ENCODE peak calls at places on chromosomes 4 and X, in five cellular contexts. E is psoas muscle, B is Caco-2, I is tibial nerve, F is tibial artery. W is an unnamed sample.
A peak's percentile ranks its signal among the peaks of the same experiment; 100 is the strongest.

GRCh38 chrX:140180585-140180984 is 215.3 kb upstream of the CXorf66 start:
- DNase-seq in E (no peak), B (no peak), I (no peak), F (no peak), W (no peak)

GRCh38 chr4:48958582-48958981 is 27.5 kb upstream of the CWH43 start:
- DNase-seq in E (no peak), B (no peak), I (no peak), F (no peak), W (no peak)

GRCh38 chr4:111398906-111399330 is 746.3 kb upstream of the FAM241A start:
- DNase-seq in E (no peak), B (no peak), I (no peak), F (no peak), W (no peak)

GRCh38 chrX:131728295-131729145 is 184.6 kb downstream of the OR13H1 start:
- DNase-seq in E (peak; percentile 55), B (no peak), I (no peak), F (no peak), W (peak; percentile 90)

GRCh38 chrX:103253608-103254007 is 1.3 kb downstream of the TCEAL8 start:
- DNase-seq in E (no peak), B (no peak), I (no peak), F (no peak), W (no peak)

GRCh38 chrX:133923113-133923512 is 62.3 kb downstream of the GPC3 start:
- DNase-seq in E (no peak), B (no peak), I (no peak), F (no peak), W (no peak)

GRCh38 chrX:24498181-24498580 is 33.1 kb downstream of the PDK3 start:
- DNase-seq in E (no peak), B (no peak), I (peak; percentile 13), F (peak; percentile 26), W (peak; percentile 23)

GRCh38 chrX:136031626-136032025 is 46.4 kb downstream of the SLC9A6 start:
- DNase-seq in E (no peak), B (no peak), I (no peak), F (no peak), W (no peak)

GRCh38 chrX:49912086-49912485 is 10.3 kb upstream of the CLCN5 start:
- DNase-seq in E (no peak), B (no peak), I (no peak), F (no peak), W (no peak)

GRCh38 chrX:53547668-53548067 is 113.5 kb upstream of the HSD17B10 start:
- DNase-seq in E (no peak), B (no peak), I (no peak), F (no peak), W (no peak)

GRCh38 chrX:153875391-153876111 is 10.4 kb downstream of the L1CAM start:
- DNase-seq in E (peak; percentile 38), B (no peak), I (peak; percentile 19), F (no peak), W (peak; percentile 78)

GRCh38 chr4:23171971-23172370 is 479.2 kb downstream of the GBA3 start:
- DNase-seq in E (no peak), B (no peak), I (no peak), F (no peak), W (no peak)

GRCh38 chr4:104615926-104616325 is 121.2 kb upstream of the CXXC4 start:
- DNase-seq in E (no peak), B (no peak), I (no peak), F (no peak), W (no peak)

GRCh38 chr4:95044204-95044848 is 286.6 kb downstream of the BMPR1B start:
- DNase-seq in E (no peak), B (no peak), I (no peak), F (no peak), W (no peak)

GRCh38 chr4:25030283-25031076 is at the start of gene LGI2:
- DNase-seq in E (peak; percentile 33), B (no peak), I (peak; percentile 30), F (peak; percentile 51), W (peak; percentile 72)

GRCh38 chr4:151782296-151782695 is 21.5 kb upstream of the GATB start:
- DNase-seq in E (no peak), B (no peak), I (no peak), F (no peak), W (no peak)

GRCh38 chr4:677431-678293 is 3.3 kb downstream of the MYL5 start:
- DNase-seq in E (no peak), B (no peak), I (no peak), F (no peak), W (no peak)

GRCh38 chr4:2825740-2826139 is 17.9 kb upstream of the ADD1 start:
- DNase-seq in E (peak; percentile 11), B (no peak), I (no peak), F (peak; percentile 9), W (no peak)

GRCh38 chrX:47489507-47490275 is 6.7 kb upstream of the ZNF41 start:
- DNase-seq in E (peak; percentile 54), B (no peak), I (no peak), F (no peak), W (no peak)

GRCh38 chrX:107673933-107674479 is 45.7 kb downstream of the PRPS1 start:
- DNase-seq in E (peak; percentile 86), B (no peak), I (peak; percentile 75), F (peak; percentile 93), W (no peak)

GRCh38 chrX:40108084-40108958 is 10.6 kb upstream of the BCOR start:
- DNase-seq in E (peak; percentile 68), B (peak; percentile 76), I (no peak), F (no peak), W (peak; percentile 53)

GRCh38 chrX:15926622-15927021 is 72.0 kb upstream of the AP1S2 start:
- DNase-seq in E (no peak), B (no peak), I (no peak), F (no peak), W (no peak)

GRCh38 chr4:75612306-75612705 is 18.0 kb downstream of the CDKL2 start:
- DNase-seq in E (no peak), B (no peak), I (no peak), F (no peak), W (no peak)

GRCh38 chr4:128861856-128862518 is 52.5 kb downstream of the JADE1 start:
- DNase-seq in E (no peak), B (no peak), I (no peak), F (no peak), W (no peak)

GRCh38 chr4:158236304-158237030 is 26.2 kb downstream of the TMEM144 start:
- DNase-seq in E (no peak), B (no peak), I (no peak), F (no peak), W (no peak)

GRCh38 chrX:41334866-41335589 is 1.1 kb downstream of the DDX3X start:
- DNase-seq in E (peak; percentile 68), B (no peak), I (peak; percentile 15), F (peak; percentile 63), W (peak; percentile 48)

GRCh38 chr4:132228676-132229075 is 920.4 kb upstream of the PCDH10 start:
- DNase-seq in E (no peak), B (no peak), I (no peak), F (no peak), W (no peak)

GRCh38 chr4:80963051-80963450 is 67.5 kb upstream of the BMP3 start:
- DNase-seq in E (no peak), B (no peak), I (no peak), F (no peak), W (no peak)

GRCh38 chrX:131747173-131747572 is 203.3 kb downstream of the OR13H1 start:
- DNase-seq in E (peak; percentile 59), B (no peak), I (no peak), F (no peak), W (peak; percentile 89)

GRCh38 chr4:150150545-150151156 is 72.4 kb downstream of the DCLK2 start:
- DNase-seq in E (no peak), B (no peak), I (no peak), F (no peak), W (no peak)

GRCh38 chrX:109920325-109920724 is 82.6 kb upstream of the TMEM164 start:
- DNase-seq in E (no peak), B (no peak), I (no peak), F (no peak), W (peak; percentile 71)

GRCh38 chrX:4182010-4182806 is 468.8 kb upstream of the PRKX start:
- DNase-seq in E (no peak), B (peak; percentile 55), I (no peak), F (no peak), W (no peak)

GRCh38 chrX:30990361-30990760 is 81.5 kb downstream of the FTHL17 start:
- DNase-seq in E (no peak), B (no peak), I (no peak), F (no peak), W (no peak)
- H3K27me3 ChIP-seq in E (no peaks in the 10 kb centered on the region), B (no peaks in the 10 kb centered on the region), I (peaks cover 3% of the 10 kb centered on the region), F (no peaks in the 10 kb centered on the region), W (peaks cover 4% of the 10 kb centered on the region)

DNA sequence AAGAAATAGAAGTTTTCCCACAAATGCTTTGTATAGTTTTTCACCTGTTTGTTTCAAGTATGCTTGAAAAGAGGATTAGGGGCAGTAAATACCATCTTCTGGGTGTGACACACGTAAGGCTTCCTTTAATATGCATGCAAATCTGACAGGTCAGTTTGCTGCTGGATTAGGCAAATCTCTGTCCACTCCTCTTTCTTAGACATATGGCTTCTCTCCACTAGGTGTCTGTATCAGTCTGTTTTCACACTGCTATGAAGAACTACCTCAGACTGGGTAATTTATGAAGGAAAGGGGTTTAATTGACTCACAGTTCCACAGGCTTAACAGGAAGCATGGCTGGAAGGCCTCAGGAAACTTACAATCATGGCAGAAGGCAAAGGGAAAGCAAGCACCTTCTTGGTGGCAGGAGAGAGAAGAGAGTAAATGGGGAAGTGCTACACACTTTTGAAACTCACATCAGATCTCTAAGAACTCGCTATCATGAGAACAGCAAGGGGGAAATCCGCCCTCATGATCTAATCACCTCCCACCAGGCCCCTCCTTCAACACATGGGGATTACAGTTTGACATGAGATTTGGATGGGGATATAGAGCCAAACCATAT is 66.9 kb downstream of the TAB3 start:
- DNase-seq in E (no peak), B (no peak), I (no peak), F (no peak), W (no peak)
- TF ChIP-seq CTCF in E (no peak), B (no peak), I (no peak), F (no peak), W (peak; percentile 25)

DNA sequence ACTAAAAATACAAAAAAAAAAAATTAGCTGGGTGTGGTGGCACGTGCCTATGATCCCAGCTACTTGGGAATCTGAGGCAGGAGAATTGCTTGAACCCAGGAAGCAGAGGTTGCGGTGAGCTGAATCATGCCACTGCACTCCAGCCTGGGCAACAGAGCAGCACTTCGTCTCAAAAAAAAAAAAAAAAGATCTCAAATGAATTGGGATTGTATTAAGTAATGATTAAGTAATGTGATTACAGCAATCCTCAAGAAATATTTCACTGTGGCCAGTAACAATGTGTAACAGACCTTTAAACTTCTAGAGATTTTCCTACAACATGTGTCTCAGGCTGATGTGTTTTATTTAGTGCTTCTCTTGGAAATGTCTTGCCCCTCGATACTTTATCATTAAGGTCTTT is 46.8 kb downstream of the PKD2 start:
- DNase-seq in E (peak; percentile 19), B (no peak), I (no peak), F (no peak), W (no peak)
- H3K36me3 ChIP-seq in E (peaks cover 49% of the 10 kb centered on the region), B (no peaks in the 10 kb centered on the region), I (peaks cover 2% of the 10 kb centered on the region), F (peaks cover 87% of the 10 kb centered on the region), W (peaks cover 45% of the 10 kb centered on the region)

GRCh38 chr4:173515458-173515857 is 14.6 kb downstream of the HAND2 start:
- DNase-seq in E (no peak), B (no peak), I (no peak), F (no peak), W (no peak)

GRCh38 chr4:173514641-173515217 is 15.3 kb downstream of the HAND2 start:
- DNase-seq in E (no peak), B (no peak), I (no peak), F (no peak), W (no peak)

GRCh38 chr4:173516621-173517612 is 13.1 kb downstream of the HAND2 start:
- DNase-seq in E (no peak), B (no peak), I (no peak), F (peak; percentile 10), W (no peak)

GRCh38 chr4:173511787-173512361 is 18.2 kb downstream of the HAND2 start:
- DNase-seq in E (no peak), B (no peak), I (no peak), F (no peak), W (no peak)

GRCh38 chr4:173513651-173514050 is 16.4 kb downstream of the HAND2 start:
- DNase-seq in E (no peak), B (no peak), I (no peak), F (no peak), W (no peak)
- H3K27me3 ChIP-seq in E (peaks cover 13% of the 10 kb centered on the region), B (no peaks in the 10 kb centered on the region), I (peaks cover 87% of the 10 kb centered on the region), F (no peaks in the 10 kb centered on the region), W (no peaks in the 10 kb centered on the region)